ENCODE peak calls at places on chromosomes 2 and 18, in six cellular contexts. One of them, this sample, is unnamed.

GRCh38 chr2:163467206-163467605 is 268.6 kb downstream of the FIGN start:
- DNase-seq in COR-L47: peak
- DNase-seq in NCI-H345: no peak
- DNase-seq in stimulated activated CD4-positive, alpha-beta T cell treated with anti-CD3 and anti-CD28 coated beads, Interleukin-2, amount 100 ng/mL, for 48 hours: no peak
- DNase-seq in mesendoderm: no peak
- DNase-seq in hepatocyte: no peak
- DNase-seq in this sample: peak

GRCh38 chr2:145421841-145422240 is 901.9 kb upstream of the ZEB2 start:
- DNase-seq in mesendoderm: no peak
- DNase-seq in hepatocyte: no peak
- DNase-seq in stimulated activated CD4-positive, alpha-beta T cell treated with anti-CD3 and anti-CD28 coated beads, Interleukin-2, amount 100 ng/mL, for 48 hours: no peak
- DNase-seq in NCI-H345: no peak
- DNase-seq in COR-L47: no peak
- DNase-seq in this sample: no peak

GRCh38 chr2:64922482-64923384 is 66.5 kb upstream of the SLC1A4 start:
- DNase-seq in hepatocyte: no peak
- DNase-seq in mesendoderm: peak
- DNase-seq in stimulated activated CD4-positive, alpha-beta T cell treated with anti-CD3 and anti-CD28 coated beads, Interleukin-2, amount 100 ng/mL, for 48 hours: no peak
- DNase-seq in NCI-H345: no peak
- DNase-seq in COR-L47: no peak
- DNase-seq in this sample: no peak

GRCh38 chr2:134124047-134124753 is 129.7 kb upstream of the MGAT5 start:
- DNase-seq in NCI-H345: peak
- DNase-seq in stimulated activated CD4-positive, alpha-beta T cell treated with anti-CD3 and anti-CD28 coated beads, Interleukin-2, amount 100 ng/mL, for 48 hours: no peak
- DNase-seq in COR-L47: peak
- DNase-seq in mesendoderm: no peak
- DNase-seq in hepatocyte: peak
- DNase-seq in this sample: no peak

GRCh38 chr18:10213526-10213925 is 240.9 kb upstream of the APCDD1 start:
- DNase-seq in stimulated activated CD4-positive, alpha-beta T cell treated with anti-CD3 and anti-CD28 coated beads, Interleukin-2, amount 100 ng/mL, for 48 hours: no peak
- DNase-seq in NCI-H345: peak
- DNase-seq in hepatocyte: peak
- DNase-seq in mesendoderm: peak
- DNase-seq in COR-L47: peak
- DNase-seq in this sample: no peak

GRCh38 chr2:141020346-141020745 is 1110.5 kb downstream of the LRP1B start:
- DNase-seq in stimulated activated CD4-positive, alpha-beta T cell treated with anti-CD3 and anti-CD28 coated beads, Interleukin-2, amount 100 ng/mL, for 48 hours: no peak
- DNase-seq in hepatocyte: no peak
- DNase-seq in NCI-H345: no peak
- DNase-seq in COR-L47: no peak
- DNase-seq in mesendoderm: no peak
- DNase-seq in this sample: no peak

GRCh38 chr2:121255363-121255762 is 29.6 kb downstream of the TFCP2L1 start:
- DNase-seq in NCI-H345: no peak
- DNase-seq in COR-L47: no peak
- DNase-seq in mesendoderm: no peak
- DNase-seq in stimulated activated CD4-positive, alpha-beta T cell treated with anti-CD3 and anti-CD28 coated beads, Interleukin-2, amount 100 ng/mL, for 48 hours: no peak
- DNase-seq in hepatocyte: no peak
- DNase-seq in this sample: no peak

GRCh38 chr18:74514860-74515495 is 18.8 kb downstream of the CNDP2 start:
- DNase-seq in stimulated activated CD4-positive, alpha-beta T cell treated with anti-CD3 and anti-CD28 coated beads, Interleukin-2, amount 100 ng/mL, for 48 hours: no peak
- DNase-seq in hepatocyte: no peak
- DNase-seq in COR-L47: no peak
- DNase-seq in mesendoderm: no peak
- DNase-seq in NCI-H345: no peak
- DNase-seq in this sample: no peak

GRCh38 chr2:224187220-224187619 is 148.1 kb upstream of the SERPINE2 start:
- DNase-seq in stimulated activated CD4-positive, alpha-beta T cell treated with anti-CD3 and anti-CD28 coated beads, Interleukin-2, amount 100 ng/mL, for 48 hours: no peak
- DNase-seq in hepatocyte: no peak
- DNase-seq in mesendoderm: no peak
- DNase-seq in NCI-H345: no peak
- DNase-seq in COR-L47: no peak
- DNase-seq in this sample: no peak

GRCh38 chr18:75183973-75184372 is 25.0 kb downstream of the PTGR3 start:
- DNase-seq in hepatocyte: no peak
- DNase-seq in COR-L47: no peak
- DNase-seq in mesendoderm: no peak
- DNase-seq in stimulated activated CD4-positive, alpha-beta T cell treated with anti-CD3 and anti-CD28 coated beads, Interleukin-2, amount 100 ng/mL, for 48 hours: no peak
- DNase-seq in NCI-H345: no peak
- DNase-seq in this sample: no peak

GRCh38 chr18:25126751-25127150 is 225.2 kb downstream of the ZNF521 start:
- DNase-seq in COR-L47: no peak
- DNase-seq in hepatocyte: no peak
- DNase-seq in stimulated activated CD4-positive, alpha-beta T cell treated with anti-CD3 and anti-CD28 coated beads, Interleukin-2, amount 100 ng/mL, for 48 hours: no peak
- DNase-seq in NCI-H345: no peak
- DNase-seq in mesendoderm: no peak
- DNase-seq in this sample: no peak

GRCh38 chr2:85577063-85577385 is 362 bp upstream of the VAMP8 start:
- DNase-seq in hepatocyte: no peak
- DNase-seq in COR-L47: no peak
- DNase-seq in stimulated activated CD4-positive, alpha-beta T cell treated with anti-CD3 and anti-CD28 coated beads, Interleukin-2, amount 100 ng/mL, for 48 hours: no peak
- DNase-seq in NCI-H345: no peak
- DNase-seq in mesendoderm: no peak
- DNase-seq in this sample: no peak

GRCh38 chr18:77811510-77811909 is 561.9 kb downstream of the GALR1 start:
- DNase-seq in NCI-H345: peak
- DNase-seq in stimulated activated CD4-positive, alpha-beta T cell treated with anti-CD3 and anti-CD28 coated beads, Interleukin-2, amount 100 ng/mL, for 48 hours: no peak
- DNase-seq in COR-L47: peak
- DNase-seq in hepatocyte: no peak
- DNase-seq in mesendoderm: no peak
- DNase-seq in this sample: peak

GRCh38 chr2:119616421-119616820 is 62.6 kb upstream of the TMEM177 start:
- DNase-seq in NCI-H345: no peak
- DNase-seq in COR-L47: no peak
- DNase-seq in stimulated activated CD4-positive, alpha-beta T cell treated with anti-CD3 and anti-CD28 coated beads, Interleukin-2, amount 100 ng/mL, for 48 hours: no peak
- DNase-seq in hepatocyte: no peak
- DNase-seq in mesendoderm: no peak
- DNase-seq in this sample: no peak

GRCh38 chr2:61179701-61180639 is 18.0 kb downstream of the C2orf74 start:
- DNase-seq in hepatocyte: peak
- DNase-seq in stimulated activated CD4-positive, alpha-beta T cell treated with anti-CD3 and anti-CD28 coated beads, Interleukin-2, amount 100 ng/mL, for 48 hours: no peak
- DNase-seq in mesendoderm: no peak
- DNase-seq in NCI-H345: no peak
- DNase-seq in COR-L47: no peak
- DNase-seq in this sample: no peak

GRCh38 chr2:207189040-207189439 is 23.3 kb upstream of the KLF7 start:
- DNase-seq in NCI-H345: no peak
- DNase-seq in COR-L47: no peak
- DNase-seq in mesendoderm: no peak
- DNase-seq in stimulated activated CD4-positive, alpha-beta T cell treated with anti-CD3 and anti-CD28 coated beads, Interleukin-2, amount 100 ng/mL, for 48 hours: no peak
- DNase-seq in hepatocyte: no peak
- DNase-seq in this sample: no peak

GRCh38 chr2:188003800-188004199 is 287.9 kb upstream of the GULP1 start:
- DNase-seq in hepatocyte: no peak
- DNase-seq in NCI-H345: no peak
- DNase-seq in mesendoderm: no peak
- DNase-seq in stimulated activated CD4-positive, alpha-beta T cell treated with anti-CD3 and anti-CD28 coated beads, Interleukin-2, amount 100 ng/mL, for 48 hours: no peak
- DNase-seq in COR-L47: no peak
- DNase-seq in this sample: no peak

GRCh38 chr2:120439067-120439368 is 93.1 kb downstream of the INHBB start:
- DNase-seq in mesendoderm: no peak
- DNase-seq in COR-L47: no peak
- DNase-seq in hepatocyte: no peak
- DNase-seq in NCI-H345: no peak
- DNase-seq in stimulated activated CD4-positive, alpha-beta T cell treated with anti-CD3 and anti-CD28 coated beads, Interleukin-2, amount 100 ng/mL, for 48 hours: no peak
- DNase-seq in this sample: no peak

GRCh38 chr18:35618289-35618688 is 36.7 kb downstream of the GALNT1 start:
- DNase-seq in mesendoderm: no peak
- DNase-seq in NCI-H345: no peak
- DNase-seq in hepatocyte: no peak
- DNase-seq in COR-L47: no peak
- DNase-seq in stimulated activated CD4-positive, alpha-beta T cell treated with anti-CD3 and anti-CD28 coated beads, Interleukin-2, amount 100 ng/mL, for 48 hours: no peak
- DNase-seq in this sample: no peak

GRCh38 chr18:48940854-48941531 is 9.8 kb downstream of the SMAD7 start:
- DNase-seq in COR-L47: no peak
- DNase-seq in stimulated activated CD4-positive, alpha-beta T cell treated with anti-CD3 and anti-CD28 coated beads, Interleukin-2, amount 100 ng/mL, for 48 hours: peak
- DNase-seq in hepatocyte: no peak
- DNase-seq in mesendoderm: peak
- DNase-seq in NCI-H345: no peak
- DNase-seq in this sample: no peak

GRCh38 chr2:127514485-127514884 is 11.8 kb downstream of the IWS1 start:
- DNase-seq in COR-L47: no peak
- DNase-seq in mesendoderm: no peak
- DNase-seq in NCI-H345: no peak
- DNase-seq in hepatocyte: no peak
- DNase-seq in stimulated activated CD4-positive, alpha-beta T cell treated with anti-CD3 and anti-CD28 coated beads, Interleukin-2, amount 100 ng/mL, for 48 hours: no peak
- DNase-seq in this sample: no peak

GRCh38 chr2:82837588-82838304 is 1621.3 kb downstream of the SUCLG1 start:
- DNase-seq in NCI-H345: no peak
- DNase-seq in mesendoderm: peak
- DNase-seq in COR-L47: no peak
- DNase-seq in hepatocyte: no peak
- DNase-seq in stimulated activated CD4-positive, alpha-beta T cell treated with anti-CD3 and anti-CD28 coated beads, Interleukin-2, amount 100 ng/mL, for 48 hours: no peak
- DNase-seq in this sample: no peak

GRCh38 chr2:108787209-108787558 is 613 bp downstream of the CCDC138 start:
- DNase-seq in stimulated activated CD4-positive, alpha-beta T cell treated with anti-CD3 and anti-CD28 coated beads, Interleukin-2, amount 100 ng/mL, for 48 hours: no peak
- DNase-seq in hepatocyte: no peak
- DNase-seq in COR-L47: no peak
- DNase-seq in NCI-H345: no peak
- DNase-seq in mesendoderm: no peak
- DNase-seq in this sample: no peak

GRCh38 chr18:62329676-62330454 is 4.8 kb downstream of the TNFRSF11A start:
- DNase-seq in hepatocyte: peak
- DNase-seq in mesendoderm: peak
- DNase-seq in stimulated activated CD4-positive, alpha-beta T cell treated with anti-CD3 and anti-CD28 coated beads, Interleukin-2, amount 100 ng/mL, for 48 hours: peak
- DNase-seq in COR-L47: no peak
- DNase-seq in NCI-H345: no peak
- DNase-seq in this sample: no peak

GRCh38 chr2:210440206-210440605 is 36.4 kb downstream of the LANCL1 start:
- DNase-seq in COR-L47: no peak
- DNase-seq in NCI-H345: peak
- DNase-seq in stimulated activated CD4-positive, alpha-beta T cell treated with anti-CD3 and anti-CD28 coated beads, Interleukin-2, amount 100 ng/mL, for 48 hours: no peak
- DNase-seq in hepatocyte: no peak
- DNase-seq in mesendoderm: no peak
- DNase-seq in this sample: no peak

GRCh38 chr2:70679244-70679643 is 88.8 kb downstream of the ADD2 start:
- DNase-seq in COR-L47: no peak
- DNase-seq in NCI-H345: no peak
- DNase-seq in mesendoderm: no peak
- DNase-seq in stimulated activated CD4-positive, alpha-beta T cell treated with anti-CD3 and anti-CD28 coated beads, Interleukin-2, amount 100 ng/mL, for 48 hours: no peak
- DNase-seq in hepatocyte: no peak
- DNase-seq in this sample: no peak

GRCh38 chr2:224793961-224794360 is 77.8 kb upstream of the CCDC195 start:
- DNase-seq in stimulated activated CD4-positive, alpha-beta T cell treated with anti-CD3 and anti-CD28 coated beads, Interleukin-2, amount 100 ng/mL, for 48 hours: no peak
- DNase-seq in hepatocyte: no peak
- DNase-seq in COR-L47: no peak
- DNase-seq in mesendoderm: no peak
- DNase-seq in NCI-H345: no peak
- DNase-seq in this sample: no peak

GRCh38 chr2:104885119-104885777 is 31.3 kb downstream of the POU3F3 start:
- DNase-seq in mesendoderm: peak
- DNase-seq in stimulated activated CD4-positive, alpha-beta T cell treated with anti-CD3 and anti-CD28 coated beads, Interleukin-2, amount 100 ng/mL, for 48 hours: no peak
- DNase-seq in hepatocyte: no peak
- DNase-seq in COR-L47: no peak
- DNase-seq in NCI-H345: no peak
- DNase-seq in this sample: no peak

GRCh38 chr18:27843783-27844415 is 333.0 kb downstream of the CDH2 start:
- DNase-seq in hepatocyte: no peak
- DNase-seq in COR-L47: no peak
- DNase-seq in NCI-H345: no peak
- DNase-seq in mesendoderm: peak
- DNase-seq in stimulated activated CD4-positive, alpha-beta T cell treated with anti-CD3 and anti-CD28 coated beads, Interleukin-2, amount 100 ng/mL, for 48 hours: no peak
- DNase-seq in this sample: no peak

GRCh38 chr2:127593228-127594115 is 52.5 kb upstream of the GPR17 start:
- DNase-seq in COR-L47: no peak
- DNase-seq in stimulated activated CD4-positive, alpha-beta T cell treated with anti-CD3 and anti-CD28 coated beads, Interleukin-2, amount 100 ng/mL, for 48 hours: no peak
- DNase-seq in hepatocyte: no peak
- DNase-seq in NCI-H345: no peak
- DNase-seq in mesendoderm: no peak
- DNase-seq in this sample: no peak

GRCh38 chr2:239279508-239280295 is 121.1 kb downstream of the HDAC4 start:
- DNase-seq in hepatocyte: no peak
- DNase-seq in mesendoderm: no peak
- DNase-seq in stimulated activated CD4-positive, alpha-beta T cell treated with anti-CD3 and anti-CD28 coated beads, Interleukin-2, amount 100 ng/mL, for 48 hours: no peak
- DNase-seq in NCI-H345: no peak
- DNase-seq in COR-L47: no peak
- DNase-seq in this sample: no peak